ENCODE peak calls at places on chromosomes 12 and 14, in ten cellular contexts. W is kidney tubule cell; B is NCI-H2171 treated with DMSO at 0.1 percent for 48 hours; A is WTC11; F is EL; Z is stimulated activated CD4-positive, alpha-beta T cell treated with anti-CD3 and anti-CD28 coated beads, Interleukin-12 subunit alpha, Interleukin-12 subunit beta, amount 100 ng/mL, for 24 hours; X is NCI-H460; T is sigmoid colon; D is psoas muscle; S is naive B cell. R is an unnamed sample.

GRCh38 chr14:105078294-105078693 is 13.1 kb upstream of the GPR132 start:
- DNase-seq in W (no peak), B (no peak), A (no peak), F (no peak), Z (no peak), X (no peak), T (no peak), D (no peak), S (no peak), R (no peak)

GRCh38 chr14:24296341-24297157 is 3.0 kb downstream of the DHRS1 start:
- DNase-seq in W (peak), B (peak), A (peak), F (peak), Z (peak), X (peak), T (peak), D (peak), S (peak), R (peak)

GRCh38 chr14:97036096-97036852 is 239.1 kb downstream of the VRK1 start:
- DNase-seq in W (no peak), B (no peak), A (no peak), F (no peak), Z (no peak), X (no peak), T (no peak), D (no peak), S (no peak), R (no peak)

GRCh38 chr12:89390802-89391673 is 38.7 kb upstream of the DUSP6 start:
- DNase-seq in W (peak), B (no peak), A (no peak), F (peak), Z (no peak), X (no peak), T (no peak), D (no peak), S (no peak), R (peak)

GRCh38 chr14:59086241-59086899 is 102.1 kb upstream of the DAAM1 start:
- DNase-seq in W (no peak), B (no peak), A (no peak), F (no peak), Z (no peak), X (no peak), T (no peak), D (no peak), S (no peak), R (peak)

GRCh38 chr12:31267966-31268365 is 58.0 kb downstream of the SINHCAF start:
- DNase-seq in W (no peak), B (no peak), A (no peak), F (no peak), Z (no peak), X (no peak), T (no peak), D (no peak), S (no peak), R (no peak)

GRCh38 chr12:1840981-1841425 is 20.6 kb downstream of the LRTM2 start:
- DNase-seq in W (no peak), B (no peak), A (peak), F (no peak), Z (no peak), X (no peak), T (peak), D (no peak), S (no peak), R (no peak)

GRCh38 chr12:22377731-22378496 is 43.4 kb upstream of the ST8SIA1 start:
- DNase-seq in W (no peak), B (no peak), A (no peak), F (no peak), Z (no peak), X (no peak), T (no peak), D (no peak), S (no peak), R (peak)

GRCh38 chr12:52015393-52016081 is 8.8 kb downstream of the TAMALIN start:
- DNase-seq in W (no peak), B (peak), A (no peak), F (no peak), Z (no peak), X (no peak), T (no peak), D (no peak), S (peak), R (no peak)

GRCh38 chr14:64944861-64945260 is 2.3 kb upstream of the GPX2 start:
- DNase-seq in W (no peak), B (no peak), A (no peak), F (no peak), Z (no peak), X (no peak), T (no peak), D (no peak), S (no peak), R (no peak)

GRCh38 chr14:77707355-77707723 is 484 bp downstream of the ALKBH1 start:
- DNase-seq in W (peak), B (peak), A (no peak), F (peak), Z (peak), X (peak), T (no peak), D (no peak), S (no peak), R (peak)

GRCh38 chr12:124939428-124940142 is 25.1 kb upstream of the UBC start:
- DNase-seq in W (peak), B (no peak), A (peak), F (peak), Z (peak), X (peak), T (peak), D (peak), S (peak), R (peak)

GRCh38 chr12:95918194-95918993 is 24.0 kb downstream of the CCDC38 start:
- DNase-seq in W (peak), B (peak), A (peak), F (peak), Z (peak), X (peak), T (no peak), D (no peak), S (peak), R (peak)

GRCh38 chr12:108360487-108360886 is 21.4 kb upstream of the CMKLR1 start:
- DNase-seq in W (peak), B (no peak), A (no peak), F (peak), Z (no peak), X (no peak), T (no peak), D (no peak), S (no peak), R (no peak)

GRCh38 chr14:91416744-91417133 is 881 bp downstream of the CCDC88C start:
- DNase-seq in W (peak), B (no peak), A (no peak), F (no peak), Z (no peak), X (no peak), T (no peak), D (no peak), S (peak), R (no peak)

GRCh38 chr12:52587563-52587962 is 13.7 kb downstream of the KRT72 start:
- DNase-seq in W (no peak), B (no peak), A (peak), F (no peak), Z (no peak), X (no peak), T (peak), D (no peak), S (no peak), R (no peak)

GRCh38 chr14:99327050-99327449 is 55.1 kb upstream of the BCL11B start:
- DNase-seq in W (no peak), B (no peak), A (no peak), F (no peak), Z (no peak), X (no peak), T (no peak), D (no peak), S (no peak), R (no peak)

GRCh38 chr12:32893458-32893857 is 3.1 kb downstream of the PKP2 start:
- DNase-seq in W (no peak), B (no peak), A (no peak), F (no peak), Z (no peak), X (no peak), T (no peak), D (no peak), S (no peak), R (no peak)

GRCh38 chr14:80213602-80214001 is 2.3 kb upstream of the DIO2 start:
- DNase-seq in W (peak), B (no peak), A (peak), F (peak), Z (no peak), X (peak), T (no peak), D (peak), S (no peak), R (peak)

GRCh38 chr12:11228268-11228879 is 41.1 kb downstream of the PRB3 start:
- DNase-seq in W (peak), B (no peak), A (peak), F (peak), Z (peak), X (peak), T (no peak), D (no peak), S (no peak), R (peak)

GRCh38 chr12:120054293-120054692 is 62.3 kb downstream of the RAB35 start:
- DNase-seq in W (no peak), B (no peak), A (no peak), F (no peak), Z (no peak), X (no peak), T (no peak), D (no peak), S (no peak), R (no peak)

GRCh38 chr12:10771132-10771733 is 31.2 kb downstream of the TAS2R7 start:
- DNase-seq in W (peak), B (peak), A (no peak), F (peak), Z (no peak), X (peak), T (no peak), D (no peak), S (peak), R (peak)

GRCh38 chr12:92234533-92234932 is 88.9 kb upstream of the BTG1 start:
- DNase-seq in W (no peak), B (no peak), A (no peak), F (no peak), Z (no peak), X (no peak), T (no peak), D (no peak), S (no peak), R (no peak)

GRCh38 chr14:58078471-58078870 is 73.5 kb downstream of the ARMH4 start:
- DNase-seq in W (no peak), B (no peak), A (no peak), F (peak), Z (no peak), X (no peak), T (no peak), D (no peak), S (no peak), R (no peak)

GRCh38 chr12:52945389-52946232 is 3.3 kb upstream of the KRT18 start:
- DNase-seq in W (peak), B (no peak), A (peak), F (peak), Z (no peak), X (no peak), T (no peak), D (no peak), S (no peak), R (peak)

GRCh38 chr12:57460457-57461325 is 1.1 kb downstream of the GLI1 start:
- DNase-seq in W (no peak), B (peak), A (peak), F (no peak), Z (no peak), X (no peak), T (no peak), D (no peak), S (peak), R (peak)

GRCh38 chr12:12503384-12504078 is 59.1 kb downstream of the DUSP16 start:
- DNase-seq in W (no peak), B (no peak), A (peak), F (no peak), Z (no peak), X (no peak), T (no peak), D (no peak), S (no peak), R (no peak)

GRCh38 chr14:51604078-51604477 is 47.6 kb upstream of the FRMD6 start:
- DNase-seq in W (peak), B (no peak), A (no peak), F (peak), Z (no peak), X (no peak), T (no peak), D (no peak), S (no peak), R (peak)

GRCh38 chr12:58943079-58943478 is 22.8 kb upstream of the LRIG3 start:
- DNase-seq in W (no peak), B (no peak), A (no peak), F (no peak), Z (no peak), X (no peak), T (no peak), D (no peak), S (no peak), R (no peak)

GRCh38 chr12:11130999-11131398 is 3.4 kb downstream of the TAS2R30 start:
- DNase-seq in W (no peak), B (no peak), A (no peak), F (no peak), Z (no peak), X (no peak), T (no peak), D (no peak), S (no peak), R (no peak)

GRCh38 chr12:34397591-34398365 is 375.5 kb downstream of the ALG10 start:
- DNase-seq in W (no peak), B (no peak), A (no peak), F (no peak), Z (no peak), X (no peak), T (peak), D (peak), S (no peak), R (no peak)

GRCh38 chr12:63802012-63802608 is 22.4 kb downstream of the RXYLT1 start:
- DNase-seq in W (peak), B (peak), A (no peak), F (peak), Z (no peak), X (peak), T (no peak), D (no peak), S (peak), R (peak)

GRCh38 chr14:32883189-32883588 is 55.5 kb upstream of the NPAS3 start:
- DNase-seq in W (peak), B (no peak), A (no peak), F (no peak), Z (no peak), X (no peak), T (no peak), D (no peak), S (no peak), R (peak)

GRCh38 chr12:121124402-121125109 is 8.1 kb upstream of the P2RX7 start:
- DNase-seq in W (peak), B (no peak), A (no peak), F (peak), Z (no peak), X (peak), T (no peak), D (no peak), S (no peak), R (peak)

GRCh38 chr12:10540776-10541205 is 35.1 kb downstream of the EIF2S3B start:
- DNase-seq in W (peak), B (no peak), A (no peak), F (peak), Z (no peak), X (no peak), T (no peak), D (no peak), S (no peak), R (no peak)